ENCODE peak calls at places on chromosomes 16 and 17, in six cellular contexts. C is heart right ventricle; M is heart left ventricle; D is fibroblast of lung; B is CD8-positive, alpha-beta memory T cell; Y is ovary. P is an unnamed sample.

GRCh38 chr16:48158296-48158695 is 2.5 kb upstream of the ABCC12 start:
- DNase-seq in C (no peak), M (no peak), D (peak; percentile 91), B (no peak), Y (no peak), P (no peak)

GRCh38 chr16:15857779-15858560 is 1.1 kb upstream of the MYH11 start:
- DNase-seq in C (peak; percentile 49), M (peak; percentile 66), D (peak; percentile 61), B (no peak), Y (peak; percentile 37), P (no peak)

GRCh38 chr17:62761884-62762283 is 46.2 kb downstream of the MARCHF10 start:
- DNase-seq in C (no peak), M (no peak), D (no peak), B (no peak), Y (no peak), P (no peak)

GRCh38 chr17:11176549-11176948 is 64.5 kb upstream of the SHISA6 start:
- DNase-seq in C (no peak), M (peak; percentile 34), D (no peak), B (no peak), Y (no peak), P (no peak)

GRCh38 chr17:732788-733720 is 658 bp downstream of the TLCD3A start:
- DNase-seq in C (peak; percentile 31), M (peak; percentile 39), D (peak; percentile 48), B (peak; percentile 15), Y (peak; percentile 33), P (no peak)

GRCh38 chr16:27572711-27573110 is 22.8 kb downstream of the KATNIP start:
- DNase-seq in C (no peak), M (no peak), D (no peak), B (no peak), Y (no peak), P (no peak)

GRCh38 chr17:37219876-37220608 is 155.7 kb upstream of the C17orf78 start:
- DNase-seq in C (no peak), M (no peak), D (no peak), B (no peak), Y (no peak), P (no peak)

GRCh38 chr17:60802377-60802776 is 124.7 kb downstream of the BCAS3 start:
- DNase-seq in C (no peak), M (no peak), D (no peak), B (no peak), Y (no peak), P (no peak)

GRCh38 chr17:78977992-78978973 is 1.4 kb downstream of the LGALS3BP start:
- DNase-seq in C (peak; percentile 63), M (peak; percentile 81), D (no peak), B (no peak), Y (no peak), P (no peak)

GRCh38 chr17:70258465-70258864 is 89.1 kb downstream of the KCNJ2 start:
- DNase-seq in C (no peak), M (no peak), D (no peak), B (no peak), Y (no peak), P (no peak)

GRCh38 chr16:28090646-28091377 is 27.3 kb upstream of the GSG1L start:
- DNase-seq in C (no peak), M (no peak), D (peak; percentile 70), B (no peak), Y (no peak), P (no peak)

GRCh38 chr16:70390774-70391173 is 44.1 kb downstream of the DDX19A start:
- DNase-seq in C (no peak), M (no peak), D (no peak), B (no peak), Y (no peak), P (no peak)

GRCh38 chr17:46850688-46851028 is 725 bp upstream of the WNT9B start:
- DNase-seq in C (no peak), M (no peak), D (no peak), B (no peak), Y (no peak), P (no peak)
- H3K9me3 ChIP-seq in C (no peaks in the 10 kb centered on the region), M (no peaks in the 10 kb centered on the region), D (no peaks in the 10 kb centered on the region), B (no peaks in the 10 kb centered on the region), Y (no peaks in the 10 kb centered on the region), P (no peaks in the 10 kb centered on the region)

GRCh38 chr16:35744084-35744483 is 2284.7 kb downstream of the TP53TG3F start:
- DNase-seq in C (no peak), M (no peak), D (no peak), B (no peak), Y (no peak), P (no peak)

GRCh38 chr16:35745821-35746248 is 2286.4 kb downstream of the TP53TG3F start:
- DNase-seq in C (no peak), M (no peak), D (no peak), B (no peak), Y (no peak), P (no peak)

GRCh38 chr16:35746281-35746962 is 2287.0 kb downstream of the TP53TG3F start:
- DNase-seq in C (no peak), M (no peak), D (no peak), B (no peak), Y (no peak), P (no peak)

GRCh38 chr16:35744716-35745115 is 2285.3 kb downstream of the TP53TG3F start:
- DNase-seq in C (no peak), M (no peak), D (no peak), B (no peak), Y (no peak), P (no peak)

DNA sequence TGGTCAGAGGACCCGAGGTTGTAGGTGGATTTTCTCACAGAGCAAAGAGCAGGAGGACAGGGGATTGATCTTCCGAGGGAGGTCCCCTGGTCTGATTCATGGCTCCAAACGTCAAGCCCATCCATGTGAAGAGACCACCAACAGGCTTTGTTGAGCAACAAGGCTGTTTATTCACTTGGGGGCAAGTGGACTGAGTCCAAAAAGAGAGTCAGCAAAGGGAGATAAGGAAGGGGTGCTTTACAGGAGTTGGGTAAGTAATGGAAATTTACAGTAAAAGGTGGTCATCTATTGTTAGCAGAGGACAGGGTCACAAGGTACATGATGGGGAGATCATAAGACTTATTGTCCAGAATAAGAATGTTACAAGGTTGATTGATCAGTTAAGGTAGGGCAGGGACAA is 2285.8 kb downstream of the TP53TG3F start:
- DNase-seq in C (no peak), M (no peak), D (no peak), B (no peak), Y (no peak), P (no peak)
- H3K9me3 ChIP-seq in C (no peaks in the 10 kb centered on the region), M (no peaks in the 10 kb centered on the region), D (no peaks in the 10 kb centered on the region), B (no peaks in the 10 kb centered on the region), Y (no peaks in the 10 kb centered on the region), P (peaks cover 2% of the 10 kb centered on the region)

GRCh38 chr16:14089283-14089823 is 18.2 kb downstream of the MRTFB start:
- DNase-seq in C (no peak), M (no peak), D (no peak), B (no peak), Y (no peak), P (no peak)
- H3K9me3 ChIP-seq in C (no peaks in the 10 kb centered on the region), M (no peaks in the 10 kb centered on the region), D (no peaks in the 10 kb centered on the region), B (no peaks in the 10 kb centered on the region), Y (no peaks in the 10 kb centered on the region), P (no peaks in the 10 kb centered on the region)

GRCh38 chr17:67759355-67760171 is 41.8 kb downstream of the NOL11 start:
- DNase-seq in C (peak; percentile 42), M (peak; percentile 50), D (peak; percentile 16), B (no peak), Y (peak; percentile 25), P (no peak)

GRCh38 chr17:67753026-67753425 is 35.3 kb downstream of the NOL11 start:
- DNase-seq in C (no peak), M (no peak), D (no peak), B (no peak), Y (no peak), P (no peak)

GRCh38 chr17:67751101-67752074 is 33.7 kb downstream of the NOL11 start:
- DNase-seq in C (no peak), M (no peak), D (no peak), B (no peak), Y (no peak), P (no peak)

GRCh38 chr17:67750067-67750466 is 32.3 kb downstream of the NOL11 start:
- DNase-seq in C (no peak), M (no peak), D (no peak), B (no peak), Y (no peak), P (no peak)

DNA sequence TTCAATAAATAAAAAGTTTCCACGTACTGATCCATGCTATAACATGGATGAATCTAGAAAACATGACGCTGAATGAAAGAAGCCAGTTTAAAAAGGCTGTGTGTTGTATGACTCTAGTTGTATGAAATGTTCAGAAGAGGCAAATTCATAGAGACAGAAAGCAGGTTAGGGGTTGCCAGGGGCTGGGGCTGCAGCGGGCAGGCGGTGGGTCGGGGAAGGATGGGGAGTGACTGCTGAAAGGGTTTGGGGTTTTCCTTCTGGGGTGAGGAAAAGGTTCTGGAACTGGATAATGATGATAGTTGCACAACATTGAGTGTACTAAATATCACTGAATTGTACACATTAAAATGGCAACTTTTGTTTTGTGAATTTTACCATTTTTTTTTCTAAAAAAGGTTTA is 36.3 kb downstream of the NOL11 start:
- DNase-seq in C (no peak), M (no peak), D (no peak), B (no peak), Y (no peak), P (no peak)
- H3K9me3 ChIP-seq in C (no peaks in the 10 kb centered on the region), M (no peaks in the 10 kb centered on the region), D (no peaks in the 10 kb centered on the region), B (no peaks in the 10 kb centered on the region), Y (no peaks in the 10 kb centered on the region), P (no peaks in the 10 kb centered on the region)

GRCh38 chr17:28074010-28074409 is 31.5 kb downstream of the NLK start:
- DNase-seq in C (no peak), M (no peak), D (no peak), B (no peak), Y (no peak), P (no peak)
- H3K9me3 ChIP-seq in C (peaks cover 3% of the 10 kb centered on the region), M (peaks cover 15% of the 10 kb centered on the region), D (no peaks in the 10 kb centered on the region), B (no peaks in the 10 kb centered on the region), Y (no peaks in the 10 kb centered on the region), P (no peaks in the 10 kb centered on the region)

GRCh38 chr17:17671369-17672119 is 9.7 kb upstream of the RAI1 start:
- DNase-seq in C (no peak), M (no peak), D (peak; percentile 20), B (no peak), Y (no peak), P (no peak)
- H3K9me3 ChIP-seq in C (no peaks in the 10 kb centered on the region), M (no peaks in the 10 kb centered on the region), D (no peaks in the 10 kb centered on the region), B (no peaks in the 10 kb centered on the region), Y (no peaks in the 10 kb centered on the region), P (no peaks in the 10 kb centered on the region)

GRCh38 chr17:18102640-18103039 is 5.9 kb upstream of the MYO15A start:
- DNase-seq in C (no peak), M (no peak), D (no peak), B (no peak), Y (no peak), P (no peak)
- H3K9me3 ChIP-seq in C (no peaks in the 10 kb centered on the region), M (no peaks in the 10 kb centered on the region), D (no peaks in the 10 kb centered on the region), B (no peaks in the 10 kb centered on the region), Y (no peaks in the 10 kb centered on the region), P (no peaks in the 10 kb centered on the region)

GRCh38 chr17:49183801-49184200 is 26.6 kb downstream of the GNGT2 start:
- DNase-seq in C (no peak), M (no peak), D (no peak), B (no peak), Y (no peak), P (no peak)
- H3K9me3 ChIP-seq in C (no peaks in the 10 kb centered on the region), M (no peaks in the 10 kb centered on the region), D (no peaks in the 10 kb centered on the region), B (no peaks in the 10 kb centered on the region), Y (no peaks in the 10 kb centered on the region), P (no peaks in the 10 kb centered on the region)

DNA sequence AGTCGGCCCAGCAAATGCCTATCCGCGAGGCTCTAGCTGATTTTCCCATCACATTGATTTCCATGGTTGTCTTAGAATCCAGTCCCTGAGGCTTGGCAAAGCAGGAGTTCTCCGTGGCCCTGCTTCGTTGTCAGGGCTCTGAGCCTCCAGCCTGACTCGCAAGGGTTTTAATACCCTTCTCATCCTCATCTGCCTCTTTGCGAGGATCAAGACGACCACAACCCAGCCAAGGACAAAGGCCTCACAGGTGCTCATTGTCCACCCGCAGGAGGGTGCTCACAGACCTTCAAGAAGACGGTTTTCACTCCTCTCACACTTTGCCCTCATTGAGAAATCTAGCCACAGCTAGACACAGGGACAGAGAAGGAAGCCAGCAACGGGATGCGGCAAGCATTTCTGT is 610.8 kb downstream of the KCNJ18 start:
- DNase-seq in C (no peak), M (no peak), D (no peak), B (no peak), Y (no peak), P (no peak)
- H3K9me3 ChIP-seq in C (no peaks in the 10 kb centered on the region), M (no peaks in the 10 kb centered on the region), D (no peaks in the 10 kb centered on the region), B (no peaks in the 10 kb centered on the region), Y (no peaks in the 10 kb centered on the region), P (no peaks in the 10 kb centered on the region)

P was measured in T-helper 17 cell.